ENCODE peak calls at places on chromosomes 3 and 15, in four cellular contexts. K, Q, Z and O are unnamed samples.

GRCh38 chr3:183576487-183577107 is 21.1 kb upstream of the KLHL6 start:
- DNase-seq in Z (no peak), K (no peak), Q (no peak), O (peak)

GRCh38 chr15:100032358-100033080 is 299.3 kb upstream of the LYSMD4 start:
- DNase-seq in Z (no peak), K (no peak), Q (no peak), O (no peak)

GRCh38 chr3:154844863-154845262 is 235.3 kb upstream of the MME start:
- DNase-seq in Q (no peak), K (no peak), Z (no peak), O (no peak)

GRCh38 chr15:55899537-55899936 is 93.9 kb downstream of the NEDD4 start:
- DNase-seq in Z (no peak), Q (no peak), K (no peak), O (no peak)

GRCh38 chr3:162738778-162739177 is 1242.2 kb downstream of the OTOL1 start:
- DNase-seq in Z (no peak), Q (no peak), K (no peak), O (no peak)

GRCh38 chr15:42156266-42156922 is at the start of gene PLA2G4F:
- DNase-seq in Z (no peak), K (no peak), Q (no peak), O (no peak)

GRCh38 chr3:111285691-111286090 is 214.1 kb downstream of the NECTIN3 start:
- DNase-seq in Q (no peak), K (no peak), Z (no peak), O (no peak)

GRCh38 chr15:35736150-35736549 is 190.2 kb upstream of the DPH6 start:
- DNase-seq in Q (no peak), Z (no peak), K (no peak), O (no peak)

GRCh38 chr3:49673715-49674490 is at the start of gene APEH:
- DNase-seq in K (peak), Q (peak), Z (peak), O (peak)

GRCh38 chr3:7264196-7264526 is 403.2 kb downstream of the GRM7 start:
- DNase-seq in K (no peak), Z (no peak), Q (no peak), O (no peak)

GRCh38 chr3:33954956-33955355 is 156.5 kb downstream of the PDCD6IP start:
- DNase-seq in K (no peak), Z (no peak), Q (no peak), O (no peak)

GRCh38 chr3:3573341-3573740 is 225.9 kb upstream of the LRRN1 start:
- DNase-seq in Z (no peak), K (no peak), Q (no peak), O (no peak)

GRCh38 chr15:72342385-72342784 is 22.4 kb upstream of the CELF6 start:
- DNase-seq in Q (no peak), K (peak), Z (no peak), O (peak)

GRCh38 chr3:111047053-111047452 is 24.6 kb upstream of the NECTIN3 start:
- DNase-seq in Q (no peak), Z (no peak), K (no peak), O (no peak)

GRCh38 chr3:80771085-80771484 is 990.4 kb downstream of the GBE1 start:
- DNase-seq in Z (no peak), Q (no peak), K (no peak), O (no peak)

GRCh38 chr3:58214484-58215316 is 3.9 kb upstream of the DNASE1L3 start:
- DNase-seq in K (no peak), Z (no peak), Q (no peak), O (no peak)

DNA sequence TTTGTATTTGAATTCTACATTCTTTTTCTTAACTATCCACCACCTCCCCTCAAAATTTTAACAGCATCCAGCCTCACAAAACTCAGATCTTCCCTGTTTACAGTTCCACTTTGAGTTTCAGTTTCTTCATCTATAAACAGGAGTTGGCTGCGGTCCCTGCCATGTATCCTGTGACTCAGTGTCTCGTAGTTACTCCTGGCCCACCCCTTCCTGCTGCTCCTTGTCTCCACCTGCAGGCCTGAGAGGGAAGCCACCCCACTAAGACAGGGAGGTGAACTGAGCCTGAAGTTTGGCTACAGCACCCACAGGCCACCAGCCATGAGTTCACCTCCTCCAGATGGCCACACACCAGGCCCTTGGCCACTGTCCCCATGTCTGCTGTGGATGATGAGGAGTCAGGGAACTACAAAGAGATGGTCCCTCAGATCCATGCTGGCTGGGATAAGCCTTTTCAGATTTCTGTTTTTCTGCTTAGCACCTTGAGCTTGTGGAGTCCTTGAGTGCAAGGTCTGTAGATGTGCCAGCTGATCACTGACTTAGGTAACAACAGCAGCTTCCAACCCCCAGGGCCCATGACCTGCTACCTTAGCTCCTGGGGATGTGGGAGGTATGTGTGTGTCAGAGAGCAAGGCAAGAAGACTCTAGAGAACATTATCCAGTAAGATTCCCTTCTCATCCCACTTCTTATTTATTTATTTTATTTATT is 37.5 kb downstream of the CD86 start:
- DNase-seq in K (peak), Z (peak), Q (peak), O (no peak)
- TF ChIP-seq CTCF in K (peak), Z (no peak), Q (peak), O (peak)

GRCh38 chr3:159879598-159879997 is 109.0 kb upstream of the IL12A start:
- DNase-seq in Q (no peak), Z (no peak), K (no peak), O (no peak)
- TF ChIP-seq CTCF in Q (no peak), Z (no peak), K (no peak), O (no peak)

DNA sequence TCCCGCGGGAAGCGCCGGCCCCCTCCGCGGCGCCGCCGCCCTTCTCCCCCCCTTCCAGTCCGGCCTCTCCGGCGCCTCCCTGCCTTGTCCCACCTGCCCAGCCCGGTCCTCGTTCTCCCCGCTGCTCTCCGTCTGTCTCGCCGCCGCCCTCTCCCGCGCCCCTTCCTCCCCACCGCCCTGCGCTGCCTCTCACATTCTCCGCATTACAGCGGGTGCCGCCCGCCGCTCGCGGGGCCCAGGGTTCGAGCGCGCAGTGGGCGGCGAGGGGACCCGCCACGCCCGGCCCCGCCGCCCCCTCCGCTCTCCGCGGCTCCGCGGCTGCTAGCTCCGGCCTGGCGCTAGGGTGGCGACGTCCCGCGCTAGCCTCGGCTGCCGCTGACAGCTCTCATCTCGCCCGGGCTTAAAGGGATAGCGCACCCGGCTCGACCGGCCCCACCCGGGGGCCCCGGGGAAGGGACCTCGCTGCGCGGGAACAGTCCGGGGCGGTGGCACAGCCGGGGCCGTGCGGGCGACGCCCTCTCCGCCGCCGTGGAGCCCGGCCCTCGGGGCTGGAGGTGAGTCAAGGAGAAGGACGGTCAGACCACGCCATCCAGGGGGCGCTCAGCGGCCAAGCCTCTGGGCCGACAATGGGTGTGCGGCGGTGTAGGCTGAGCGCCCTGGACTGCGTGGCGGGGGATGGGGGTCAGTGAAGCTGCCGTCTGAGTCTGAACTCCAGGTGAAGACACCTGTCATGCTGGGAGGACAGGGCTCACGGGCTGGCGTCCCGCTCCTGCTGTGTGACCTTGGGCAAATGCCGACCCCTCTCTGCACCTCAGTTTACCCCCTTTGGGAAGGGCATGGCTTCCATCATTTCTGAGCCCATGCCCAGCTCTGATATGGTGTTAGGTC is 187.4 kb upstream of the LINGO1 start:
- DNase-seq in Q (no peak), Z (no peak), K (peak), O (peak)
- TF ChIP-seq CTCF in Q (peak), Z (no peak), K (no peak), O (peak)

DNA sequence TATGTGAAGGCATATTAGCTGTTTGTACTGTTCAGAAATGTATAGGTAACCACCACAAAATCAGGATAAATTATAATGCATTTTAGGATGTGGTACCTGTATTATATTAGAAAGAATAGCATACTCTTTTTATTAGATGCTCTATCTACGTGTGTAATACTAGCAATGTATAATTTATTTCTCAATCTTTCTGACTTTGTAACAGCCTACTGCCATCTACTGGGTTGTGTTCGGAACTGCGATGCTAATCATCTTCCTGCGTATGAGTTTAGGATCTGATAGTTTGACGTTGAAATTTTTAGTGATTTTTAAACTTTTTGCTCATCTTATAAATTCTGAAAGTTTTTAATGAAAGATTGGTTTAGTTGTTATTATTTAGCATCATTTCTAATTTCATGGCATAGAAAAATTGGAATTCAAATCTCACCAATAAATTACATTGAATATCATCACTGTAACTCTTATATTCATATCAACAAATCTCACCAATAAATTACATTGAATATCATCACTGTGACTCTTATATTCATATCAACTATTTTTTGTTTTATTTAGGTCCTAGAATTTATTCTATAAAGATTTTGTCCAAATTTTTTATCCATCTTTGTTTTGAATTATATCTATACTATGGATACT is 322.7 kb upstream of the ZNF717 start:
- DNase-seq in Q (no peak), Z (no peak), K (peak), O (no peak)
- TF ChIP-seq CTCF in Q (peak), Z (no peak), K (peak), O (peak)

GRCh38 chr15:26868029-26868685 is 1.3 kb downstream of the GABRA5 start:
- DNase-seq in Q (no peak), Z (no peak), K (no peak), O (no peak)

GRCh38 chr15:26867199-26868007 is 541 bp downstream of the GABRA5 start:
- DNase-seq in Z (no peak), Q (no peak), K (peak), O (peak)

GRCh38 chr15:26869628-26870027 is 2.8 kb downstream of the GABRA5 start:
- DNase-seq in Q (no peak), K (no peak), Z (no peak), O (no peak)

GRCh38 chr15:26866298-26867198 is at the start of gene GABRA5:
- DNase-seq in Z (peak), K (peak), Q (no peak), O (peak)

DNA sequence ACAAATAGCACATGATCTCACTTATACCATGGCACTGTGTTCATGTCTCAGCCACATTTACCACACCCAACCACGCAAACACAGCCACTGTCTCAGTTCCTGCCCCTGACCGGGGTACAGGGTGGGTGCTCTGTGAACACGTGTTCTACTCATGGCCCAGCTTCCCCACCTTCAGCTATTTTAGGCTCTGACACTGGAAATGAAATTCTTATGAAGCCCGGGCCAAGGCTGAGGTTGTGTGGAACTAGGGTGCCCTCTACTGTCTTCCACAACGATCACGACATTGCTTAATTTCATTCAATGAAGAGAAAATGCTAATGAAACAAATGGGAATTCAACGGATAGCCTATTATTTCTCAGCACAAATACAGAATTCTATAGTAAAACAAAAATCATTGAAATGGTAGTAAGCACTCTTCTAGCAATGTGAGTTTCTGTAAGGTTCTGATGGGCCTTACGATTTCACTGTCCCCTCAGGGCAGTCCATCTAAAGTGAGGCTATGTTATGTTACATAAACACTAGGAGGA is 2.1 kb upstream of the GABRA5 start:
- DNase-seq in Z (no peak), Q (no peak), K (peak), O (peak)
- TF ChIP-seq CTCF in Z (peak), Q (peak), K (no peak), O (peak)

GRCh38 chr3:141777957-141778813 is 15.0 kb downstream of the GRK7 start:
- DNase-seq in Q (no peak), Z (no peak), K (no peak), O (no peak)

GRCh38 chr3:141784096-141784495 is 20.9 kb downstream of the GRK7 start:
- DNase-seq in Q (no peak), Z (no peak), K (no peak), O (no peak)

GRCh38 chr3:141779667-141780066 is 16.5 kb downstream of the GRK7 start:
- DNase-seq in Z (no peak), K (no peak), Q (no peak), O (no peak)

GRCh38 chr3:141783632-141784031 is 20.4 kb downstream of the GRK7 start:
- DNase-seq in K (no peak), Z (no peak), Q (no peak), O (no peak)

GRCh38 chr3:141782386-141782932 is 19.3 kb downstream of the GRK7 start:
- DNase-seq in Q (no peak), K (no peak), Z (no peak), O (no peak)
- TF ChIP-seq CTCF in Q (peak), K (no peak), Z (no peak), O (no peak)

GRCh38 chr3:109072208-109072607 is 45.7 kb downstream of the MORC1 start:
- DNase-seq in Z (no peak), K (no peak), Q (no peak), O (no peak)

GRCh38 chr3:109073116-109073515 is 44.8 kb downstream of the MORC1 start:
- DNase-seq in Q (no peak), K (no peak), Z (no peak), O (no peak)

GRCh38 chr3:109070232-109070631 is 47.7 kb downstream of the MORC1 start:
- DNase-seq in Q (no peak), K (no peak), Z (no peak), O (no peak)

DNA sequence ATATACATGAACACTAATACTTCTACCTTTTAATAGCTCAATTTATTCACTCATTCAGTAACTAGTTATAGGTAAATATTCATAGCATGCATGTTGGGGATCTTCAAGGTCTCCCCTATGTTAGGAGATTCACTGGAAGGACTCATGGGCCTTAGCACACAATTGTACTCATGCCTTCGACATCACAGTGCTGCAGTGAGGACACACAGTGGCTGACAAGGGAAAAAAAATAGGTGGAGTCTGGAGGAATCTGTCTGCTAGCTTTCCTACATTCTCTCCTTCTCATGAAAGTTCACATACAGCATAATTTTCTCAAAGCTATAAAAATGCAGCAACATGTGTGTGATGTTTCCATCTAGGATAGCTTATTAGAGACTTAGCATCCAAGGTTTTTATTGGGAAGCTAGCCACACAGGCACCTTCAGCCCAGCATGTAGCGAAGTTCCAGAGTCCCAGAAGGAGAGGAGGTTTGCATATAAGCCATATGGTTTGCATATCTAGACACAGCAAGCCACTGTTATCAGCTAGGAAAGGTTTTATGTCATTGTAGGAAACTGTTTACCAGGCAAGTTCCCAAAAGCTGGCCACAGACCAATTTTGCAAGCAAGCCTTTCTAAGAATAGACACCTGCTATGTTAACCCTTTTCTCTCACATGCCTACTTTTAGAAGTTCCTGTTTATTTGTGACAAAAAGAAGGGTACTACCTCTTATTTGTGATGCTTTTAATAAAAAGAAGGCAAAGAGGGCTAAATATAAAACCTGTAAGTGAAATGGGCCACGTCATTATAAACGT is 46.4 kb downstream of the MORC1 start:
- DNase-seq in K (no peak), Q (no peak), Z (no peak), O (no peak)
- TF ChIP-seq CTCF in K (no peak), Q (no peak), Z (no peak), O (no peak)

DNA sequence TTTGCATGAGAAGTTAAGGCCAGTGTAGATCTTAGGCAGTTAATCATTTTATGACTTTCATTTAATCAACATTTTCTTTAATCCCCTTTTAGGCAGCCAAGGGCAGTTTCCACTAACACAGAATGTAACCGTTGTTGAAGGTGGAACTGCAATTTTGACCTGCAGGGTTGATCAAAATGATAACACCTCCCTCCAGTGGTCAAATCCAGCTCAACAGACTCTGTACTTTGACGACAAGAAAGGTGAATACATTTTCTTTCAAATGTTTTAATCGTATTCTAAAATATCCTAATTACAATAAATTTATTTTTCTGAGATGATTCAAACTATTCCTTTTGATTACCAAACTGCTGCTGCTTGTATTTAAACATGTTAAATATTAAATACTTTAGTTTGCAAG is 843.2 kb downstream of the CADM2 start:
- DNase-seq in Z (no peak), Q (no peak), K (peak), O (no peak)
- TF ChIP-seq CTCF in Z (no peak), Q (peak), K (peak), O (peak)

GRCh38 chr15:64060716-64061115 is 14.4 kb upstream of the DAPK2 start:
- DNase-seq in Z (no peak), K (no peak), Q (no peak), O (no peak)
- TF ChIP-seq CTCF in Z (no peak), K (no peak), Q (no peak), O (no peak)